ENCODE peak calls at places on chromosome 1, in ten cellular contexts. One of them, this sample, is unnamed.

GRCh38 chr1:221829327-221830011 is 87.6 kb upstream of the DUSP10 start:
- DNase-seq in A549: peak; percentile 29
- DNase-seq in neuronal stem cell: no peak
- DNase-seq in gastrocnemius medialis: no peak
- DNase-seq in A673: no peak
- DNase-seq in GM12878: no peak
- DNase-seq in GM23338: no peak
- DNase-seq in breast epithelium: no peak
- DNase-seq in foreskin keratinocyte: peak; percentile 93
- DNase-seq in K562: no peak
- DNase-seq in this sample: no peak

GRCh38 chr1:203276916-203277535 is 28.3 kb upstream of the BTG2 start:
- DNase-seq in A673: no peak
- DNase-seq in neuronal stem cell: no peak
- DNase-seq in foreskin keratinocyte: no peak
- DNase-seq in GM12878: no peak
- DNase-seq in gastrocnemius medialis: no peak
- DNase-seq in GM23338: no peak
- DNase-seq in K562: no peak
- DNase-seq in breast epithelium: peak; percentile 14
- DNase-seq in A549: no peak
- DNase-seq in this sample: no peak

GRCh38 chr1:156703336-156703735 is 2.0 kb downstream of the CRABP2 start:
- DNase-seq in GM23338: no peak
- DNase-seq in GM12878: no peak
- DNase-seq in A549: no peak
- DNase-seq in gastrocnemius medialis: no peak
- DNase-seq in neuronal stem cell: no peak
- DNase-seq in breast epithelium: no peak
- DNase-seq in foreskin keratinocyte: no peak
- DNase-seq in A673: no peak
- DNase-seq in K562: no peak
- DNase-seq in this sample: no peak

GRCh38 chr1:47137925-47138615 is 829 bp downstream of the CYP4A22 start:
- DNase-seq in neuronal stem cell: no peak
- DNase-seq in GM23338: no peak
- DNase-seq in K562: no peak
- DNase-seq in A549: no peak
- DNase-seq in A673: no peak
- DNase-seq in GM12878: no peak
- DNase-seq in foreskin keratinocyte: no peak
- DNase-seq in gastrocnemius medialis: no peak
- DNase-seq in breast epithelium: no peak
- DNase-seq in this sample: no peak

GRCh38 chr1:56755911-56756310 is 63.3 kb downstream of the FYB2 start:
- DNase-seq in A673: no peak
- DNase-seq in breast epithelium: no peak
- DNase-seq in K562: no peak
- DNase-seq in gastrocnemius medialis: no peak
- DNase-seq in GM12878: no peak
- DNase-seq in neuronal stem cell: no peak
- DNase-seq in A549: no peak
- DNase-seq in GM23338: no peak
- DNase-seq in foreskin keratinocyte: no peak
- DNase-seq in this sample: no peak

GRCh38 chr1:224223819-224224714 is 41.0 kb downstream of the DEGS1 start:
- DNase-seq in breast epithelium: no peak
- DNase-seq in neuronal stem cell: no peak
- DNase-seq in A549: no peak
- DNase-seq in K562: no peak
- DNase-seq in foreskin keratinocyte: no peak
- DNase-seq in GM23338: peak; percentile 46
- DNase-seq in GM12878: no peak
- DNase-seq in A673: no peak
- DNase-seq in gastrocnemius medialis: no peak
- DNase-seq in this sample: peak; percentile 26

GRCh38 chr1:202205523-202206190 is 12.1 kb downstream of the LGR6 start:
- DNase-seq in gastrocnemius medialis: no peak
- DNase-seq in neuronal stem cell: no peak
- DNase-seq in breast epithelium: no peak
- DNase-seq in GM23338: peak; percentile 74
- DNase-seq in K562: no peak
- DNase-seq in foreskin keratinocyte: no peak
- DNase-seq in GM12878: no peak
- DNase-seq in A549: no peak
- DNase-seq in A673: no peak
- DNase-seq in this sample: peak; percentile 21

GRCh38 chr1:78490861-78491310 is at the start of gene PTGFR:
- DNase-seq in neuronal stem cell: peak; percentile 38
- DNase-seq in gastrocnemius medialis: no peak
- DNase-seq in foreskin keratinocyte: no peak
- DNase-seq in K562: no peak
- DNase-seq in A673: peak; percentile 61
- DNase-seq in A549: no peak
- DNase-seq in GM12878: no peak
- DNase-seq in breast epithelium: no peak
- DNase-seq in GM23338: peak; percentile 79
- DNase-seq in this sample: peak; percentile 55

DNA sequence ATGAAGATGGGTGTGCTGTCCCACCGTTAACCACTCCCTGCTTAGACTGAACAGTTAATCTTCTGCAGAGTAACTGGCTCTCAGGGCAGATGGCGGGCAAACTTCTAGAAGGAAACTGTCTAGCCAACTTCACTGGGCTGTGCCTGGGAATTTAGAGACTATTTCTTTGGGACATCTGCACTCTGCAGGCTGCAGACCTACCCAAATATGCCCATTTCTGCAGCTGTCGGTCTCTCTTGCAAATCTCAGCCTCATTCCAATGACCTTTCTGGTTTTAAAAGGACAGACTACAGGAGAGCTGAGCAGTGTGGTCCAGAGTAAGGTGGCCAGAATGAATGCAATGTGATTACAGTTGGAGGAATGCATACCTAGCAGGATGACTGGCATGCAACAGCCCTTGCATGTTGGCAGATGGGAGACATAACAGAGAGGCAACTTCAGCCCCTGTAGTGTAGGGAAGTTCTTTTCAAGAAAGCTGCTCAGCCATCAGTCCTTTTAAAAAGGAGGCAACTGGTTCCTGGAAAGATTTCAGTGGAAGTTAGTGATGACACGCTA is 26.3 kb upstream of the IL20 start:
- DNase-seq in K562: no peak
- DNase-seq in neuronal stem cell: no peak
- DNase-seq in GM12878: no peak
- DNase-seq in GM23338: no peak
- DNase-seq in gastrocnemius medialis: no peak
- DNase-seq in A549: no peak
- DNase-seq in breast epithelium: no peak
- DNase-seq in A673: no peak
- DNase-seq in foreskin keratinocyte: no peak
- DNase-seq in this sample: no peak
- H3K27ac ChIP-seq in K562: no peak overlapping the region
- H3K27ac ChIP-seq in neuronal stem cell: no peak overlapping the region
- H3K27ac ChIP-seq in GM12878: no peak overlapping the region
- H3K27ac ChIP-seq in GM23338: no peak overlapping the region
- H3K27ac ChIP-seq in gastrocnemius medialis: no peak overlapping the region
- H3K27ac ChIP-seq in A549: no peak overlapping the region
- H3K27ac ChIP-seq in breast epithelium: no peak overlapping the region
- H3K27ac ChIP-seq in A673: no peak overlapping the region
- H3K27ac ChIP-seq in foreskin keratinocyte: no peak overlapping the region
- H3K27ac ChIP-seq in this sample: no peak overlapping the region

GRCh38 chr1:100622966-100623762 is 85.2 kb downstream of the GPR88 start:
- DNase-seq in foreskin keratinocyte: no peak
- DNase-seq in GM12878: no peak
- DNase-seq in breast epithelium: no peak
- DNase-seq in neuronal stem cell: no peak
- DNase-seq in A549: no peak
- DNase-seq in GM23338: no peak
- DNase-seq in A673: no peak
- DNase-seq in gastrocnemius medialis: no peak
- DNase-seq in K562: no peak
- DNase-seq in this sample: peak; percentile 60

GRCh38 chr1:100626397-100626796 is 88.5 kb downstream of the GPR88 start:
- DNase-seq in foreskin keratinocyte: no peak
- DNase-seq in A673: no peak
- DNase-seq in breast epithelium: no peak
- DNase-seq in gastrocnemius medialis: no peak
- DNase-seq in A549: no peak
- DNase-seq in neuronal stem cell: no peak
- DNase-seq in K562: no peak
- DNase-seq in GM12878: no peak
- DNase-seq in GM23338: no peak
- DNase-seq in this sample: no peak

GRCh38 chr1:100627018-100627716 is 89.2 kb downstream of the GPR88 start:
- DNase-seq in A673: no peak
- DNase-seq in K562: no peak
- DNase-seq in A549: no peak
- DNase-seq in gastrocnemius medialis: no peak
- DNase-seq in neuronal stem cell: no peak
- DNase-seq in GM12878: no peak
- DNase-seq in breast epithelium: no peak
- DNase-seq in GM23338: no peak
- DNase-seq in foreskin keratinocyte: no peak
- DNase-seq in this sample: peak; percentile 85

GRCh38 chr1:100622506-100622905 is 84.6 kb downstream of the GPR88 start:
- DNase-seq in A549: no peak
- DNase-seq in A673: no peak
- DNase-seq in gastrocnemius medialis: no peak
- DNase-seq in K562: no peak
- DNase-seq in neuronal stem cell: no peak
- DNase-seq in foreskin keratinocyte: no peak
- DNase-seq in GM12878: no peak
- DNase-seq in GM23338: no peak
- DNase-seq in breast epithelium: no peak
- DNase-seq in this sample: no peak

DNA sequence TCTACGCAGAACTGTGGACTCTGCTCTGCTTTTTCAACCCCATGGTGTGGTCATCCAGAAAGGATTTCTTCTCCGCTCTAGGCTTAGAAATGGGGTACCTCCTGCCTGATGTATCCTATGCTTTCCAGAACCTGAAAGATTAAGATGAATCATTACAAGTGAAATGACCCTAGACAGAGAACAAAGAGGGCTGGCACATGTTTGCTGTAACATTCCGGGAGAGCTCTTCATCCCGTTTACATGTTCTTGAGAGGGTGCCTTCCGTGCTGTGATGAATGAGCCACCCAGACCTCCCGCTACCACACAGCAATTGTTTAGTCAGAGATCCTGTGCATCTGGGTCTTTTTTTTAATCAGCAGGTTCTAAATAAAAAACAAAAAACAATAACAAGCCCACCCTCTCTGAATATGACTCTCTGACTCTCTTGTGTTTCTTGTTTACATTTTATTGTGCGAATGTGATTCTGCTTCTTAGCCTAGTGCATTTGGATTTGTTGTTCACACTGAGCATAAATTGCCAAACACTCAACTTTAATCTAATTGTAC is 87.0 kb downstream of the GPR88 start:
- DNase-seq in A549: no peak
- DNase-seq in gastrocnemius medialis: no peak
- DNase-seq in GM12878: no peak
- DNase-seq in foreskin keratinocyte: no peak
- DNase-seq in neuronal stem cell: no peak
- DNase-seq in GM23338: no peak
- DNase-seq in K562: no peak
- DNase-seq in A673: no peak
- DNase-seq in breast epithelium: no peak
- DNase-seq in this sample: no peak
- H3K4me1 ChIP-seq in A549: peaks cover 56% of the 10 kb centered on the region
- H3K4me1 ChIP-seq in gastrocnemius medialis: no peaks in the 10 kb centered on the region
- H3K4me1 ChIP-seq in GM12878: no peaks in the 10 kb centered on the region
- H3K4me1 ChIP-seq in foreskin keratinocyte: no peaks in the 10 kb centered on the region
- H3K4me1 ChIP-seq in neuronal stem cell: peaks cover 9% of the 10 kb centered on the region
- H3K4me1 ChIP-seq in GM23338: no peaks in the 10 kb centered on the region
- H3K4me1 ChIP-seq in K562: no peaks in the 10 kb centered on the region
- H3K4me1 ChIP-seq in A673: no peaks in the 10 kb centered on the region
- H3K4me1 ChIP-seq in breast epithelium: no peaks in the 10 kb centered on the region
- H3K4me1 ChIP-seq in this sample: peaks cover 12% of the 10 kb centered on the region

DNA sequence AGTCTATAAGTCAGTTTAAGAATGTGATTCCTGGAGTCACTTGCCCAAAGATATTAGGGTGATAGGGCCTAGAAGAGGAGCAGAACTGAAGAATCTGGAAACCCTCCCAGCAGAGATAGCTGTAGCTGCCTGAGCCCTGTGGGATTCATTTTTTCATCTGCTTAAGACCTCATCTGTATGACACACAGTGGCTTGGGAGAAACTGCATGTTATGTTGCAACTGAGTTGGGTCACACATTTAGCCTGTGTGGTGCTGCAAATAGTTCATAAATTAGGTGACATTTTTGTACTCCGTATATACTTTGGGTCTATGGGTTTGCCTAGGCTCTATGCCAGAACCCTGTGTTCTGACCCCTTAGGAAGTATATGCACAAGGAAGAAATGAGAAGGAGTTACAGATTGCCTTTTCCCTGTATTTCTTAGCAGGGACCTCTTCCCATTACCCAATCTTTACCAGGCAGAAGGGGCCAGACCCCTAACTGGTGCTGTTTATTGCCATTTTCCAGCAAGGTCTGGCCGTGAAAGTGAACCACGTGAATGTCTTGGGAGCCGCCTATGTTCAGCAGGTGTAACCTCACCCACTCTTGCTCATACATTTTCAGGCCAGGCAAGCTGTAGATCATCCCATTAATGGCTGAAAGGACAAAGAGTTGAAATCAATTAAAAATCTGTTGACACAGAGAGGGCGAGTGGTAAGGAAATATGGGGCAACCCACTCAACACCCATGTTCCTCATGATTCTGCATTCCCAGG is 41.9 kb upstream of the SLC19A2 start:
- DNase-seq in breast epithelium: no peak
- DNase-seq in GM12878: no peak
- DNase-seq in foreskin keratinocyte: no peak
- DNase-seq in A673: no peak
- DNase-seq in A549: no peak
- DNase-seq in gastrocnemius medialis: no peak
- DNase-seq in GM23338: no peak
- DNase-seq in K562: no peak
- DNase-seq in neuronal stem cell: no peak
- DNase-seq in this sample: peak; percentile 61
- H3K27ac ChIP-seq in breast epithelium: peak overlapping the region; percentile 85
- H3K27ac ChIP-seq in GM12878: no peak overlapping the region
- H3K27ac ChIP-seq in foreskin keratinocyte: no peak overlapping the region
- H3K27ac ChIP-seq in A673: no peak overlapping the region
- H3K27ac ChIP-seq in A549: no peak overlapping the region
- H3K27ac ChIP-seq in gastrocnemius medialis: no peak overlapping the region
- H3K27ac ChIP-seq in GM23338: no peak overlapping the region
- H3K27ac ChIP-seq in K562: no peak overlapping the region
- H3K27ac ChIP-seq in neuronal stem cell: no peak overlapping the region
- H3K27ac ChIP-seq in this sample: no peak overlapping the region

GRCh38 chr1:41730806-41731205 is 187.9 kb downstream of the HIVEP3 start:
- DNase-seq in K562: no peak
- DNase-seq in foreskin keratinocyte: no peak
- DNase-seq in gastrocnemius medialis: no peak
- DNase-seq in breast epithelium: no peak
- DNase-seq in neuronal stem cell: no peak
- DNase-seq in GM12878: no peak
- DNase-seq in A673: no peak
- DNase-seq in A549: no peak
- DNase-seq in GM23338: no peak
- DNase-seq in this sample: no peak

GRCh38 chr1:41727749-41728115 is 191.0 kb downstream of the HIVEP3 start:
- DNase-seq in A673: no peak
- DNase-seq in breast epithelium: no peak
- DNase-seq in neuronal stem cell: no peak
- DNase-seq in K562: no peak
- DNase-seq in A549: no peak
- DNase-seq in GM12878: no peak
- DNase-seq in gastrocnemius medialis: no peak
- DNase-seq in GM23338: no peak
- DNase-seq in foreskin keratinocyte: no peak
- DNase-seq in this sample: no peak

GRCh38 chr1:41731631-41732030 is 187.1 kb downstream of the HIVEP3 start:
- DNase-seq in A549: no peak
- DNase-seq in A673: no peak
- DNase-seq in gastrocnemius medialis: no peak
- DNase-seq in foreskin keratinocyte: no peak
- DNase-seq in breast epithelium: no peak
- DNase-seq in GM23338: no peak
- DNase-seq in K562: no peak
- DNase-seq in neuronal stem cell: no peak
- DNase-seq in GM12878: no peak
- DNase-seq in this sample: no peak

GRCh38 chr1:41726899-41727748 is 191.6 kb downstream of the HIVEP3 start:
- DNase-seq in K562: no peak
- DNase-seq in foreskin keratinocyte: no peak
- DNase-seq in GM23338: peak; percentile 48
- DNase-seq in A673: no peak
- DNase-seq in breast epithelium: no peak
- DNase-seq in A549: no peak
- DNase-seq in neuronal stem cell: no peak
- DNase-seq in gastrocnemius medialis: peak; percentile 43
- DNase-seq in GM12878: peak; percentile 74
- DNase-seq in this sample: no peak

GRCh38 chr1:41728403-41729202 is 190.1 kb downstream of the HIVEP3 start:
- DNase-seq in A673: no peak
- DNase-seq in neuronal stem cell: no peak
- DNase-seq in gastrocnemius medialis: no peak
- DNase-seq in GM23338: no peak
- DNase-seq in A549: no peak
- DNase-seq in foreskin keratinocyte: no peak
- DNase-seq in GM12878: peak; percentile 100
- DNase-seq in breast epithelium: no peak
- DNase-seq in K562: no peak
- DNase-seq in this sample: no peak
- H3K4me1 ChIP-seq in A673: no peaks in the 10 kb centered on the region
- H3K4me1 ChIP-seq in neuronal stem cell: no peaks in the 10 kb centered on the region
- H3K4me1 ChIP-seq in gastrocnemius medialis: peaks cover 30% of the 10 kb centered on the region
- H3K4me1 ChIP-seq in GM23338: no peaks in the 10 kb centered on the region
- H3K4me1 ChIP-seq in A549: no peaks in the 10 kb centered on the region
- H3K4me1 ChIP-seq in foreskin keratinocyte: no peaks in the 10 kb centered on the region
- H3K4me1 ChIP-seq in GM12878: peaks cover 56% of the 10 kb centered on the region
- H3K4me1 ChIP-seq in breast epithelium: no peaks in the 10 kb centered on the region
- H3K4me1 ChIP-seq in K562: peaks cover 5% of the 10 kb centered on the region
- H3K4me1 ChIP-seq in this sample: no peaks in the 10 kb centered on the region

This sample was measured in cardiac muscle cell.